ENCODE peak calls at places on chromosomes 1 and 21, in four cellular contexts. T, I, R and B are unnamed samples.

GRCh38 chr1:66505671-66506392 is 28.1 kb upstream of the SGIP1 start:
- DNase-seq in I (no peak), T (no peak), R (no peak), B (no peak)

GRCh38 chr21:19853709-19854575 is 1144.3 kb upstream of the NCAM2 start:
- DNase-seq in T (no peak), I (no peak), R (no peak), B (no peak)

GRCh38 chr1:244970236-244970652 is 105.9 kb upstream of the HNRNPU start:
- DNase-seq in T (peak; percentile 87), R (no peak), I (no peak), B (no peak)

GRCh38 chr1:10561497-10561896 is 86.7 kb downstream of the PEX14 start:
- DNase-seq in T (no peak), R (no peak), I (no peak), B (no peak)

GRCh38 chr1:205791568-205792180 is 16.4 kb upstream of the RAB29 start:
- DNase-seq in R (peak; percentile 67), T (no peak), I (no peak), B (peak; percentile 79)

GRCh38 chr1:208888376-208888775 is 644.2 kb upstream of the PLXNA2 start:
- DNase-seq in R (no peak), I (no peak), T (no peak), B (no peak)

GRCh38 chr1:77872645-77873044 is 15.8 kb upstream of the NEXN start:
- DNase-seq in I (no peak), T (no peak), R (no peak), B (no peak)

GRCh38 chr1:167418397-167418796 is 99.9 kb downstream of the CD247 start:
- DNase-seq in I (no peak), T (no peak), R (no peak), B (no peak)

GRCh38 chr21:19228241-19228640 is 824.7 kb upstream of the TMPRSS15 start:
- DNase-seq in T (no peak), R (no peak), I (no peak), B (no peak)

GRCh38 chr1:216054593-216054992 is 368.7 kb downstream of the USH2A start:
- DNase-seq in T (no peak), R (no peak), I (no peak), B (no peak)

GRCh38 chr1:63774617-63775417 is 1.0 kb downstream of the ROR1 start:
- DNase-seq in T (no peak), I (no peak), R (peak; percentile 51), B (peak; percentile 59)

GRCh38 chr1:72635719-72636118 is 353.4 kb upstream of the NEGR1 start:
- DNase-seq in R (no peak), T (no peak), I (no peak), B (no peak)

GRCh38 chr1:173300249-173301044 is 93.3 kb upstream of the TNFSF4 start:
- DNase-seq in T (no peak), R (no peak), I (no peak), B (no peak)

GRCh38 chr1:79842811-79843210 is 836.3 kb upstream of the ADGRL4 start:
- DNase-seq in T (no peak), R (no peak), I (no peak), B (no peak)

GRCh38 chr21:34795152-34796141 is 126.7 kb downstream of the CLIC6 start:
- DNase-seq in I (no peak), R (no peak), T (peak; percentile 86), B (no peak)

GRCh38 chr1:70979879-70980278 is 67.7 kb downstream of the PTGER3 start:
- DNase-seq in T (no peak), I (no peak), R (no peak), B (no peak)

GRCh38 chr1:221335161-221336101 is 406.5 kb downstream of the DUSP10 start:
- DNase-seq in R (no peak), I (no peak), T (no peak), B (peak; percentile 41)

GRCh38 chr1:39901486-39902120 is at the start of gene MYCL:
- DNase-seq in T (no peak), I (peak; percentile 73), R (peak; percentile 17), B (peak; percentile 89)

GRCh38 chr1:227774051-227774720 is 39.0 kb downstream of the SNAP47 start:
- DNase-seq in R (no peak), I (no peak), T (no peak), B (no peak)

GRCh38 chr1:244445320-244446181 is 6.2 kb downstream of the ADSS2 start:
- DNase-seq in T (no peak), I (no peak), R (no peak), B (no peak)

GRCh38 chr1:20322081-20322824 is 31.6 kb downstream of the VWA5B1 start:
- DNase-seq in I (no peak), T (no peak), R (no peak), B (no peak)

GRCh38 chr1:97845805-97846204 is 75.0 kb downstream of the DPYD start:
- DNase-seq in I (no peak), T (no peak), R (no peak), B (no peak)

GRCh38 chr1:3186526-3186921 is 117.5 kb downstream of the PRDM16 start:
- DNase-seq in I (peak; percentile 66), R (peak; percentile 74), T (no peak), B (peak; percentile 44)

GRCh38 chr1:25392881-25393280 is 27.7 kb downstream of the RHCE start:
- DNase-seq in R (no peak), I (no peak), T (no peak), B (no peak)

GRCh38 chr1:236421022-236421421 is 26.9 kb downstream of the EDARADD start:
- DNase-seq in R (no peak), T (no peak), I (no peak), B (no peak)

GRCh38 chr21:32624726-32625125 is 12.5 kb upstream of the CFAP298 start:
- DNase-seq in T (no peak), I (no peak), R (no peak), B (no peak)

GRCh38 chr1:205319081-205320018 is 2.2 kb downstream of the NUAK2 start:
- DNase-seq in R (peak; percentile 66), I (peak; percentile 73), T (no peak), B (peak; percentile 66)

GRCh38 chr1:227893696-227894305 is 53.9 kb downstream of the WNT9A start:
- DNase-seq in R (no peak), I (peak; percentile 57), T (no peak), B (peak; percentile 8)

GRCh38 chr1:223531742-223532341 is 133.7 kb downstream of the CAPN8 start:
- DNase-seq in R (no peak), T (no peak), I (peak; percentile 57), B (peak; percentile 72)

GRCh38 chr1:32964461-32965250 is at the start of gene RNF19B:
- DNase-seq in R (peak; percentile 91), I (peak; percentile 94), T (peak; percentile 93), B (peak; percentile 96)

GRCh38 chr1:27150641-27151040 is 4.3 kb downstream of the SLC9A1 start:
- DNase-seq in R (no peak), T (no peak), I (no peak), B (no peak)

GRCh38 chr1:91651671-91652071 is 151.0 kb downstream of the CDC7 start:
- DNase-seq in T (no peak), R (peak; percentile 86), I (no peak), B (peak; percentile 51)

GRCh38 chr1:182890927-182891610 is 51.9 kb downstream of the DHX9 start:
- DNase-seq in R (no peak), T (no peak), I (no peak), B (no peak)

GRCh38 chr1:46613661-46614603 is 2.7 kb downstream of the MOB3C start:
- DNase-seq in R (peak; percentile 93), I (peak; percentile 73), T (no peak), B (peak; percentile 94)

GRCh38 chr1:188463919-188464318 is 1635.2 kb downstream of the PLA2G4A start:
- DNase-seq in R (no peak), T (no peak), I (no peak), B (no peak)

GRCh38 chr1:11784993-11785769 is 20.6 kb downstream of the MTHFR start:
- DNase-seq in R (peak; percentile 71), I (no peak), T (no peak), B (peak; percentile 76)

DNA sequence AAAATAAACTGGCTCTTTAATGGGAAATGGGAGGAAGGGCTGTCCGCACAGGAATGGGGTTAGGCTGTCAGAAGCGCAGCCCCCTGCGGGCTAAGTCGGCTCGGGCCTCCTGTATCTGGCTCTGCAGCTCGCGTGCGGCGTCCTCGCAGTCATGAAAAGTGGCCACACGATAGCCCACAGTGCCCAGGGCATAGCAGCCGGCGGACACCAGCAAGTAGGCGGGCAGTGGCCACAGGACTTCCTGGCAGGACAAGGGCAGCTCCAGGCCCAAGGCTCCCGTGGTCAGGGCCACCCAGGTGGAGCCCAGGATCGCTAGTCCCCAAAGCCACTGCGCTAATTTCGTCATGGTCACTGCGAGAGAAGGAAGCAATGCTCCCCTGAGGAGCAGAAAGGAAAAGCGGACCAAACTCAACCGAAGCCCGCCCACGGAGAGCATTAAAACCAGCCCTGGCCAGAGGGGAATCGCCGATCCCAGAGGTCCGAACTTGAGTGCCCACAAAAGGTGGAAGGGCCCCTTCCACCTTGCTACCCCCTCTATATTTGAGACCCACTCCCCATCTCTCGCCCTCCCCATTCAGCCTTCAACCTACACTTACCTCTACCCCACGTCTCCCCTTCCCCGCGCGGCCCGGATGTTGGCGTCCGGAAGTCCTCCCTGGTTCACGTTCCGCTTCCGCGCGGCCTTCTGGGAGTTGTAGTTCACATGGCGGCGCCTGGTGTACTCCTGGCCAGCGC is at the start of gene DPM3:
- DNase-seq in T (peak; percentile 90), R (peak; percentile 82), I (peak; percentile 87), B (peak; percentile 96)
- TF ChIP-seq POLR2A in T (peak; percentile 64), R (peak; percentile 67), I (peak; percentile 81), B (no peak)

DNA sequence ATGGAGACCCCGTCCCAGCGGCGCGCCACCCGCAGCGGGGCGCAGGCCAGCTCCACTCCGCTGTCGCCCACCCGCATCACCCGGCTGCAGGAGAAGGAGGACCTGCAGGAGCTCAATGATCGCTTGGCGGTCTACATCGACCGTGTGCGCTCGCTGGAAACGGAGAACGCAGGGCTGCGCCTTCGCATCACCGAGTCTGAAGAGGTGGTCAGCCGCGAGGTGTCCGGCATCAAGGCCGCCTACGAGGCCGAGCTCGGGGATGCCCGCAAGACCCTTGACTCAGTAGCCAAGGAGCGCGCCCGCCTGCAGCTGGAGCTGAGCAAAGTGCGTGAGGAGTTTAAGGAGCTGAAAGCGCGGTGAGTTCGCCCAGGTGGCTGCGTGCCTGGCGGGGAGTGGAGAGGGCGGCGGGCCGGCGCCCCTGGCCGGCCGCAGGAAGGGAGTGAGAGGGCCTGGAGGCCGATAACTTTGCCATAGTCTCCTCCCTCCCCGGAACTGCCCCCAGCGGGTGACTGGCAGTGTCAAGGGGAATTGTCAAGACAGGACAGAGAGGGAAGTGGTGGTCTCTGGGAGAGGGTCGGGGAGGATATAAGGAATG is 505 bp downstream of the LMNA start:
- DNase-seq in I (no peak), T (no peak), R (peak; percentile 46), B (no peak)
- TF ChIP-seq POLR2A in I (no peak), T (peak; percentile 7), R (no peak), B (no peak)

GRCh38 chr1:154558610-154559495 is at the start of gene UBE2Q1:
- DNase-seq in I (peak; percentile 99), T (peak; percentile 99), R (peak; percentile 100), B (peak; percentile 99)
- TF ChIP-seq POLR2A in I (peak; percentile 51), T (peak; percentile 22), R (peak; percentile 22), B (no peak)

DNA sequence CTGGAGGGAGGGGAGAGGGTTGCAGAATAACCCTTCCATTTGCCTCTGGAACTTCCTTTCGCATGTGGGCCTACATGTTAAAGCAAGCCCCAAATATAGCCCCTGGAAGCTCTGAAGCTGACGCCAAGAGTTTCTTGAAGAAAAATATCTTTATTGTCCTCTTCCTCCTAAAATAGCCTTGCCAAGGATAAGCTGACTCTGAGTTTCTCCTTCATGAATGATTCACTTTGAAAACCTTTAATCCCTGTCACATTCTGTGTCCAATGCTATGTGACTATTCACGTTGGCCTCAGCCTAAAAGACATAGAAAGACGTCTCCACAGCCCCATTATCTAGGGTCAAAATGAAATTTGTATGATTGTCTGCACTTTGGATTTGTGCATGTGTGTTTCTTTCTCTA is 6.4 kb downstream of the C1orf116 start:
- DNase-seq in I (no peak), T (no peak), R (no peak), B (no peak)
- TF ChIP-seq POLR2A in I (no peak), T (no peak), R (no peak), B (no peak)

GRCh38 chr1:109400035-109400655 is 2.4 kb upstream of the SORT1 start:
- DNase-seq in I (no peak), R (no peak), T (no peak), B (no peak)
- TF ChIP-seq POLR2A in I (no peak), R (no peak), T (no peak), B (no peak)